ENCODE peak calls at places on chromosome 16, in four cellular contexts. S is AG08395, R is HFFc6, E is ecto neural progenitor cell. J is an unnamed sample.

GRCh38 chr16:89320717-89321501 is 103.4 kb downstream of the ZNF778 start:
- DNase-seq in S (peak), R (no peak), E (peak), J (no peak)

GRCh38 chr16:85349413-85350145 is 237.3 kb upstream of the CIBAR2 start:
- DNase-seq in E (no peak), S (no peak), R (no peak), J (no peak)

GRCh38 chr16:4048481-4048880 is 67.8 kb downstream of the ADCY9 start:
- DNase-seq in S (no peak), R (no peak), E (no peak), J (no peak)

GRCh38 chr16:62966626-62967025 is 930.4 kb upstream of the CDH8 start:
- DNase-seq in S (no peak), E (no peak), R (no peak), J (no peak)

GRCh38 chr16:31265329-31266245 is 5.8 kb downstream of the ITGAM start:
- DNase-seq in E (no peak), R (no peak), S (no peak), J (peak)

GRCh38 chr16:30457256-30457655 is 11.6 kb upstream of the SEPHS2 start:
- DNase-seq in R (no peak), E (no peak), S (no peak), J (no peak)

GRCh38 chr16:77288222-77288621 is 89.0 kb downstream of the SYCE1L start:
- DNase-seq in R (peak), S (peak), E (no peak), J (peak)

GRCh38 chr16:88561485-88562369 is 8.5 kb upstream of the ZC3H18 start:
- DNase-seq in E (peak), R (peak), S (peak), J (peak)

GRCh38 chr16:85026696-85027095 is 899 bp upstream of the KIAA0513 start:
- DNase-seq in E (no peak), S (no peak), R (no peak), J (no peak)

GRCh38 chr16:55257971-55258613 is 65.9 kb upstream of the IRX6 start:
- DNase-seq in E (peak), S (peak), R (no peak), J (peak)

GRCh38 chr16:88646345-88647034 is 4.4 kb downstream of the CYBA start:
- DNase-seq in S (no peak), R (no peak), E (no peak), J (no peak)

GRCh38 chr16:685967-686366 is 1.8 kb upstream of the JMJD8 start:
- DNase-seq in E (peak), S (peak), R (peak), J (peak)

GRCh38 chr16:47058295-47059086 is 85.0 kb upstream of the DNAJA2 start:
- DNase-seq in E (no peak), R (no peak), S (no peak), J (peak)

GRCh38 chr16:86502856-86503748 is 7.2 kb upstream of the FOXF1 start:
- DNase-seq in S (no peak), E (no peak), R (no peak), J (no peak)

GRCh38 chr16:82038941-82039340 is 3.9 kb downstream of the HSD17B2 start:
- DNase-seq in E (no peak), R (no peak), S (no peak), J (no peak)

GRCh38 chr16:82852388-82852998 is 225.7 kb downstream of the CDH13 start:
- DNase-seq in E (no peak), S (no peak), R (no peak), J (peak)